ENCODE peak calls at places on chromosome 19, in five cellular contexts. L, I, Q, G and W are unnamed samples.

GRCh38 chr19:39297931-39298634 is 1.9 kb downstream of the IFNL1 start:
- DNase-seq in I (no peak), L (no peak), G (peak; percentile 46), Q (no peak), W (no peak)

GRCh38 chr19:47232422-47233211 is 1.6 kb upstream of the BBC3 start:
- DNase-seq in G (peak; percentile 46), Q (no peak), L (peak; percentile 82), I (no peak), W (no peak)

GRCh38 chr19:51357952-51358351 is 8.2 kb downstream of the ETFB start:
- DNase-seq in Q (no peak), L (no peak), I (no peak), G (no peak), W (no peak)

GRCh38 chr19:12733369-12733896 is 1.1 kb downstream of the TRIR start:
- DNase-seq in G (no peak), I (no peak), L (peak; percentile 45), Q (peak; percentile 44), W (peak; percentile 84)

GRCh38 chr19:33831835-33832234 is 35.2 kb downstream of the KCTD15 start:
- DNase-seq in Q (no peak), I (no peak), L (no peak), G (no peak), W (no peak)

GRCh38 chr19:46756544-46756888 is 10.3 kb upstream of the STRN4 start:
- DNase-seq in Q (no peak), L (no peak), G (no peak), I (no peak), W (peak; percentile 52)

GRCh38 chr19:58474997-58475713 is 997 bp upstream of the ZNF446 start:
- DNase-seq in L (no peak), Q (no peak), I (no peak), G (no peak), W (no peak)

GRCh38 chr19:39865186-39865585 is 19.0 kb upstream of the FBL start:
- DNase-seq in L (no peak), Q (no peak), G (no peak), I (no peak), W (no peak)

GRCh38 chr19:49581007-49581508 is at the start of gene PRRG2:
- DNase-seq in I (no peak), Q (no peak), L (no peak), G (peak; percentile 70), W (no peak)

GRCh38 chr19:3494051-3494450 is 6.4 kb downstream of the DOHH start:
- DNase-seq in G (no peak), L (no peak), Q (no peak), I (no peak), W (no peak)

GRCh38 chr19:41226053-41226873 is 7.2 kb downstream of the AXL start:
- DNase-seq in Q (peak; percentile 68), L (peak; percentile 82), I (peak; percentile 85), G (peak; percentile 77), W (peak; percentile 66)

GRCh38 chr19:56601375-56601774 is 6.3 kb downstream of the ZNF71 start:
- DNase-seq in I (no peak), L (peak; percentile 8), Q (no peak), G (no peak), W (no peak)

GRCh38 chr19:30228113-30228725 is 144.0 kb upstream of the ZNF536 start:
- DNase-seq in G (peak; percentile 13), L (no peak), I (no peak), Q (no peak), W (no peak)

GRCh38 chr19:14661372-14661924 is 13.2 kb downstream of the ADGRE3 start:
- DNase-seq in G (no peak), Q (no peak), L (no peak), I (no peak), W (no peak)

GRCh38 chr19:4061178-4061682 is 5.5 kb downstream of the ZBTB7A start:
- DNase-seq in Q (peak; percentile 65), I (peak; percentile 65), G (peak; percentile 95), L (no peak), W (peak; percentile 97)

GRCh38 chr19:49297403-49297802 is 27.6 kb downstream of the SLC6A16 start:
- DNase-seq in I (no peak), G (no peak), Q (no peak), L (peak; percentile 79), W (no peak)

GRCh38 chr19:52691737-52692136 is 43.1 kb downstream of the ZNF611 start:
- DNase-seq in I (no peak), L (no peak), Q (no peak), G (no peak), W (no peak)

GRCh38 chr19:41740415-41741243 is 14.7 kb upstream of the CEACAM6 start:
- DNase-seq in Q (no peak), I (no peak), G (no peak), L (no peak), W (no peak)

GRCh38 chr19:43596842-43597461 is 557 bp downstream of the ZNF576 start:
- DNase-seq in Q (no peak), G (no peak), L (peak; percentile 13), I (no peak), W (peak; percentile 24)

GRCh38 chr19:43595605-43595998 is 332 bp downstream of the IRGQ start:
- DNase-seq in Q (no peak), I (no peak), G (peak; percentile 28), L (no peak), W (no peak)

GRCh38 chr19:43594710-43595604 is 977 bp downstream of the IRGQ start:
- DNase-seq in G (peak; percentile 62), L (peak; percentile 69), Q (peak; percentile 47), I (peak; percentile 34), W (peak; percentile 72)

GRCh38 chr19:43594081-43594697 is 1.7 kb downstream of the IRGQ start:
- DNase-seq in L (no peak), G (no peak), I (no peak), Q (no peak), W (no peak)

DNA sequence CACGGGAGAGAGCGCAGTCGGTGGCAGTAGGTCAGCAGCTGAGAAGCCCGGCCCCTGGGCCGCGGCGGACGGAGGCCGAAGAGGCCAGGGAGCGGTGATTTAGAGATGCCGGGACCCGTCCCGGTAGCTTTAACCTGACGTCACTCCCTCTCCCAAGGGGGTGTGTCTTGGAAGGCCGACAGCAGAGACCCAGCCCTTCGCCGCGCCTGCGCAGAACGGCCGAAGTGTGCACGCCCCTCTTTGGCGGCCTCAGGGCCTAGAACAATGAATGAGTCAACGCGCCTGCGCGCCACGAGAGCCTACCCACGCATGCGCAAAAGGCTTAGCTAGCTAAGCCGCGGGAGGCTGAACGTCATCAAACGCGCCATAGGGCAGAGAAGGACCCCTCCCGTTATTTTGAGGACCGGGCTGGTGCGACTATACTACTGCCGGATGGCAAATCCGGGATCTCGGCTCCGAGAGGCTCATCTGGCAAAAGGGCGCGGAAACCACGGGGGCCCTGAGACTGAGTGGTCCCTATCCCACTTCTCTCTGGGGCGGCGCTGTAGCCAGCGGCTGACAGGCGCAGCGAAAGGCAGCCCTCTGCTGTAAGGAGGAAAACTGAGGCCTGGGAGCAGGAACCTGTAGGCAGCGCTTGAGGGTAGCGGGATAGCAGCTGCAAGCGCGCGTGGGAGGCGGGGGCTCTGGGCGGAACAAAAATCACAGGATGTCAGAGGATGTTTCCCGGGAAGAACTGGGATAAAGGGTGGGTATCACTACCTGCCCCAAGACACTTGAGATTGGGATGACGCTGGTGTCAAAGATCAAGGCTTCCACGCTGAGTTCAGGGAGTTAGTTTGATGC is at the start of the genes IRGQ and ZNF576:
- DNase-seq in Q (peak; percentile 98), I (peak; percentile 100), L (peak; percentile 99), G (peak; percentile 100), W (peak; percentile 100)
- TF ChIP-seq POLR2A in Q (peak; percentile 78), I (peak; percentile 46), L (peak; percentile 78), G (peak; percentile 93), W (peak; percentile 86)

GRCh38 chr19:35142531-35143230 is 374 bp upstream of the FXYD7 start:
- DNase-seq in I (no peak), L (no peak), Q (no peak), G (peak; percentile 67), W (no peak)

GRCh38 chr19:35143231-35143715 is at the start of gene FXYD7:
- DNase-seq in Q (no peak), I (no peak), G (no peak), L (no peak), W (no peak)

GRCh38 chr19:35140207-35140897 is 1.7 kb downstream of the FXYD1 start:
- DNase-seq in G (no peak), I (no peak), Q (no peak), L (no peak), W (no peak)

GRCh38 chr19:35140898-35141626 is 2.0 kb upstream of the FXYD7 start:
- DNase-seq in G (peak; percentile 97), I (peak; percentile 85), L (peak; percentile 86), Q (peak; percentile 38), W (peak; percentile 96)

DNA sequence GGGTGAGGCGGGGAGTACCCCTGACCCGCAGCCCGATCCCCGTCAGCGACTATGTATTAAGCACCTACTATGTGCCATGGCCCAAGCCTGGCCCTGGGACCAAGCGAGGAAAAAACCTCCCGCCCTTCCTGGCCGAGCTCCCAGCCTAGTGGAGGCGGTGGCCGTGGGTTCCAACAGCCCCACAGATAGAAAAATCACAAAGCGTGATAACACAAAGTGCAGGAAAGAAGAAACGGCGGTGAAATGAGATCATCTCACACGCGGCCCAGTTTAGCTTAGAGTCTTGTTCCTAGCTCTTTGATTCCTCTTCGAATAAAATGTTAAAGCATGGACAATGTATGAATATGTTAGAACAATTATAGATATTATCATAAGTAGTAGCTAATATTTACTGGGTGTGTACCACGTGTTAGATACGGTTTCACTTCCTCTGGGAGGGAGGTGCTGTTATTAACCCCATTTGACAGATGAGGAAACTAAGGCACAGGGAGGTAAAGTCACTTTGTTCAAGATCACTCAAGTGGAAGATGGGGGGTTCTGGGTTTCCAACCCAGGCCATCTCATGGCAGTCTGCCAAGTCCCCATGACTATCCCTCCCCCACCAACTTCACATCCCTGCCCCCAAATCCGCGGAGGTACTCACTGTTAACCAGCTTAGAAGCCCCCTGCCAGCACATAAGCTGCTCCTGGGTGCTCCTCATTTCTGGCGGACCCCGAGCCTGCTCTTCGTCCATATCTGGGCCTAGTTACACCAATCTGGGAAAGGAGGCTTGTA is 1.2 kb upstream of the FXYD7 start:
- DNase-seq in L (no peak), G (no peak), Q (no peak), I (no peak), W (no peak)
- H3K4me3 ChIP-seq in L (no peak overlapping the region), G (no peak overlapping the region), Q (no peak overlapping the region), I (no peak overlapping the region), W (no peak overlapping the region)

DNA sequence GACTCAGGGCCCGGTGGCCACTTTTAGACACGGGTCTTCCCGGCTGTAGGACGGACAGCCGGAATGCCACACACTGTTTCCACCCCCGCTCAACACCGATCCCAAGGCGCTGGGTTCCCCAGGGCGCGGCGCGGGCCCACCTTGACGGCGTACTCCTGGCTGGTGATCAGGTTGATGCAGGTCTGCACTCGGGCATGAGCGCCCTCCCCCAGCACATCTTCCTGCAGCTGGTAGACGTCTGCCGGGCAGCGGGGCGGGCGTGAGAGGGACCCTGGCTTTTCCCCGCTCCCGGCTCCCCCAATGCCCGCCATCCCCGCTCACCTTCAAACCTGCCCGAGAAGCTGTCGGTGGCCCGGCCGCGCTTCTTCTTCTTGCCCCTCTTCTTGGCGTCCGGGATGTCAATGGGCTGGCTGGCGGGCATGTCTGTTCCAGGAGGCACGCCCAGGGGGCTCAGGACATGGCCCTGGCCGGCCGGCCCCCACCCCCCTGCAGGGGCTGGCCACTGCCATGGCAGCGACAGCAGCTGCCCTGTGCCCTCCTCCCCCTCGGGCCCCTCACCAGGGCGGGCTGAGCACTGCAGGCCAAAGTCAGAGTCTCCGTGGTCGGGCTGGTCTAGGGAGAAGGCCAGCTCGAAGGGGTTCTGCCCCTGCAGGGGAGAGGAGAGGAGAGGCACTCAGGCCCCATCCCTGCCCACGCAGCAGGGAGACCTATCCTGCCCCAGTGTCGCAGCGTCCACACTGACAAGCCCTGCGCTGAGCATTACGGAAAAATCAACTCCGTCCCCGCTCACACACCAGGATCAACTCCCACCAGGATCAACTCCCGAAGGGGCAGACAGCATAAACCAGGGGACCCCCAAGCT is 4.8 kb downstream of the MKNK2 start:
- DNase-seq in G (no peak), I (no peak), L (no peak), Q (no peak), W (no peak)
- TF ChIP-seq POLR2A in G (no peak), I (no peak), L (no peak), Q (no peak), W (no peak)

GRCh38 chr19:55146078-55146647 is 2.8 kb downstream of the TNNT1 start:
- DNase-seq in I (no peak), Q (no peak), G (no peak), L (no peak), W (no peak)
- H3K4me3 ChIP-seq in I (no peak overlapping the region), Q (peak overlapping the region; percentile 36), G (no peak overlapping the region), L (no peak overlapping the region), W (no peak overlapping the region)